ENCODE peak calls at places on chromosomes 13 and 19, in five cellular contexts. P is heart left ventricle; J is pancreas; N is effector memory CD4-positive, alpha-beta T cell; Q is AG08395. M is an unnamed sample.

GRCh38 chr19:19747357-19748220 is 14.7 kb upstream of the ZNF14 start:
- DNase-seq in P (no peak), J (no peak), N (no peak), Q (no peak), M (no peak)

GRCh38 chr13:52162279-52163101 is 3.1 kb upstream of the NEK3 start:
- DNase-seq in P (no peak), J (no peak), N (no peak), Q (no peak), M (peak)

GRCh38 chr19:45348367-45349125 is 8.0 kb downstream of the KLC3 start:
- DNase-seq in P (no peak), J (no peak), N (no peak), Q (no peak), M (no peak)

GRCh38 chr19:2561895-2562294 is 86.0 kb downstream of the GADD45B start:
- DNase-seq in P (peak), J (peak), N (peak), Q (no peak), M (no peak)

GRCh38 chr19:5204212-5204611 is 136.4 kb downstream of the PTPRS start:
- DNase-seq in P (no peak), J (no peak), N (no peak), Q (no peak), M (no peak)

GRCh38 chr13:26007774-26008173 is 44.0 kb downstream of the SHISA2 start:
- DNase-seq in P (no peak), J (no peak), N (no peak), Q (no peak), M (no peak)

GRCh38 chr19:36898422-36898821 is 17.7 kb downstream of the ZNF829 start:
- DNase-seq in P (no peak), J (no peak), N (no peak), Q (no peak), M (no peak)

GRCh38 chr19:45437328-45437727 is 13.6 kb upstream of the ERCC1 start:
- DNase-seq in P (no peak), J (no peak), N (no peak), Q (no peak), M (no peak)

GRCh38 chr13:72694314-72694713 is 33.1 kb downstream of the MZT1 start:
- DNase-seq in P (no peak), J (no peak), N (no peak), Q (no peak), M (no peak)

GRCh38 chr19:41296323-41296935 is 13.5 kb upstream of the CCDC97 start:
- DNase-seq in P (no peak), J (no peak), N (no peak), Q (no peak), M (no peak)

GRCh38 chr13:76012091-76012721 is 376.1 kb downstream of the LMO7 start:
- DNase-seq in P (no peak), J (no peak), N (no peak), Q (peak), M (no peak)

GRCh38 chr13:94646904-94647303 is 45.2 kb downstream of the GPR180 start:
- DNase-seq in P (no peak), J (no peak), N (no peak), Q (no peak), M (no peak)

GRCh38 chr19:6279931-6280591 is at the start of gene MLLT1:
- DNase-seq in P (peak), J (peak), N (peak), Q (peak), M (peak)

GRCh38 chr19:29678484-29679106 is 13.3 kb downstream of the PLEKHF1 start:
- DNase-seq in P (peak), J (no peak), N (no peak), Q (no peak), M (no peak)

GRCh38 chr19:38596057-38596981 is 21.4 kb downstream of the MAP4K1 start:
- DNase-seq in P (no peak), J (peak), N (peak), Q (no peak), M (no peak)

GRCh38 chr13:39484506-39485313 is 118.3 kb downstream of the LHFPL6 start:
- DNase-seq in P (no peak), J (no peak), N (no peak), Q (peak), M (peak)

GRCh38 chr19:32483574-32483973 is 78.0 kb downstream of the DPY19L3 start:
- DNase-seq in P (no peak), J (no peak), N (no peak), Q (no peak), M (no peak)

GRCh38 chr19:42433503-42434260 is 6.5 kb upstream of the LIPE start:
- DNase-seq in P (peak), J (peak), N (peak), Q (peak), M (peak)

GRCh38 chr13:113545455-113545930 is 39.1 kb upstream of the TFDP1 start:
- DNase-seq in P (no peak), J (no peak), N (no peak), Q (peak), M (peak)

GRCh38 chr13:95038949-95039348 is 262.3 kb downstream of the ABCC4 start:
- DNase-seq in P (no peak), J (no peak), N (no peak), Q (no peak), M (no peak)

GRCh38 chr19:405138-405965 is 3.6 kb downstream of the C2CD4C start:
- DNase-seq in P (no peak), J (no peak), N (no peak), Q (no peak), M (no peak)

GRCh38 chr13:40812724-40813445 is 23.5 kb downstream of the SLC25A15 start:
- DNase-seq in P (no peak), J (no peak), N (no peak), Q (peak), M (peak)

GRCh38 chr19:55452381-55453325 is 8.8 kb downstream of the ISOC2 start:
- DNase-seq in P (peak), J (peak), N (no peak), Q (peak), M (peak)

GRCh38 chr19:53597023-53597422 is 34.8 kb upstream of the DPRX start:
- DNase-seq in P (no peak), J (no peak), N (no peak), Q (no peak), M (no peak)

GRCh38 chr13:110329798-110330461 is 22.8 kb downstream of the COL4A2 start:
- DNase-seq in P (peak), J (no peak), N (no peak), Q (no peak), M (no peak)

M was measured in hepatic stellate cell.